ENCODE peak calls at places on chromosomes 1 and 21, in seven cellular contexts. W, R, H, Q, J, Y and G are unnamed samples.

GRCh38 chr1:236836157-236836556 is 41.1 kb downstream of the MTR start:
- DNase-seq in R (no peak), Q (no peak), J (no peak), Y (no peak), W (no peak), H (no peak), G (no peak)

GRCh38 chr1:94304553-94304952 is 67.2 kb upstream of the ARHGAP29 start:
- DNase-seq in J (no peak), R (peak), W (no peak), Q (no peak), H (no peak), Y (no peak), G (no peak)

GRCh38 chr1:115437146-115437639 is 99.1 kb upstream of the NGF start:
- DNase-seq in W (no peak), H (no peak), J (no peak), Q (no peak), Y (no peak), R (no peak), G (no peak)

GRCh38 chr1:43300661-43301094 is at the start of gene TIE1:
- DNase-seq in H (no peak), Y (no peak), R (no peak), W (no peak), Q (no peak), J (no peak), G (no peak)

GRCh38 chr1:77876884-77877283 is 11.5 kb upstream of the NEXN start:
- DNase-seq in J (no peak), Y (no peak), R (peak), W (no peak), H (peak), Q (no peak), G (peak)

GRCh38 chr1:143748906-143749305 is 222.9 kb downstream of the FAM72C start:
- DNase-seq in R (no peak), W (no peak), Q (no peak), H (no peak), Y (no peak), J (no peak), G (no peak)

GRCh38 chr1:180236698-180237509 is 6.8 kb downstream of the LHX4 start:
- DNase-seq in R (no peak), Y (no peak), W (no peak), Q (no peak), H (no peak), J (no peak), G (no peak)

GRCh38 chr21:31564439-31564838 is 95.1 kb upstream of the SOD1 start:
- DNase-seq in R (peak), Q (no peak), W (no peak), H (no peak), J (no peak), Y (no peak), G (no peak)

GRCh38 chr1:234849824-234850223 is 239.8 kb upstream of the IRF2BP2 start:
- DNase-seq in Y (no peak), W (no peak), R (no peak), H (no peak), Q (no peak), J (no peak), G (no peak)

GRCh38 chr1:55215194-55216021 is at the start of gene USP24:
- DNase-seq in Q (peak), H (peak), Y (peak), R (peak), J (no peak), W (peak), G (peak)

GRCh38 chr1:54987830-54988705 is 7.6 kb downstream of the TMEM61 start:
- DNase-seq in R (peak), Q (no peak), J (no peak), Y (no peak), H (peak), W (no peak), G (no peak)

DNA sequence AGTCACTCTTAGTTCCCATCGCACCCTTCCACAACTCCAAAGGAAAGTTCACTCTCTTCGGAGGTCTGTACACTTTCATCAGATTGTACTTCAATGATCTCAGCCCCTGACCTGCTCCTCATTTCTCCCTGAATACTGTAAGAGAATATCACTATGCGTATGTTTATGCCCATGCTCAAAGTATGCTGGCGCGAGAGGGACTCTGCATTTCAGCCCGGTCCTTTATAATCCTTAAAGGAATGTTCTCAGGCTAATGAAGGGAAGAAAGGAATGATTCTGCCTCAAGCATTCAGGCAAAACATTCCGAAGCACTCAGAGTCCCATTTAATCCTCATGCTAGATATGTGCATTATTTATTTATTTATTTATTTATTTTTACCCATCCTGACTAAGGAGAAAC is 76.8 kb downstream of the PLD5 start:
- DNase-seq in Q (no peak), J (no peak), R (no peak), H (no peak), W (no peak), Y (no peak), G (no peak)
- H3K4me3 ChIP-seq in Q (no peak), J (no peak), R (no peak), H (no peak), W (no peak), Y (no peak), G (no peak)

GRCh38 chr1:10911274-10912166 is 100.9 kb upstream of the TARDBP start:
- DNase-seq in H (no peak), J (no peak), R (no peak), Q (no peak), W (no peak), Y (no peak), G (no peak)

GRCh38 chr1:10916311-10916710 is 96.1 kb upstream of the TARDBP start:
- DNase-seq in W (no peak), H (no peak), Q (no peak), Y (no peak), R (no peak), J (no peak), G (no peak)

GRCh38 chr1:10915594-10915993 is 96.9 kb upstream of the TARDBP start:
- DNase-seq in Y (no peak), Q (no peak), R (no peak), J (no peak), H (no peak), W (no peak), G (no peak)

GRCh38 chr1:10912441-10912840 is 100.0 kb upstream of the TARDBP start:
- DNase-seq in W (no peak), Q (no peak), Y (no peak), H (no peak), R (no peak), J (no peak), G (no peak)

DNA sequence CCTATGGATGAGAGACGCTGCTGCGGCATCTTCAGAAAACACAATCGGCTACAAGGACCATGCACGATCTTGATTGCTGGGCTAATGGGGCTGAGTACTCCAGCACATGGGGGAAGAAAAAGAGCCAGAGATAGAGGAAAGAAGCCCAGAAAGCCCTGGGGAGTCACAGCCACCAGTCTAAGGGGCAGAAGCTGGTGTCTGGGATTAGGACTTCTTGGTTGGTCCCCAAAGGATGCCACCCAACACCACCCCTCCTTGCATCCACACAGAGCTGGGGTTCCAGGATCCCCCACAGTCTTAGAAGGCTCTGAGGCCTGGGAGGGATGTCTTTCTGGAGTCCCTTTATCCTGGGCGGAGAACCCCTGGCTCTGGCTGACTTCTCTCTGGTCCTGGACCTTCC is 98.4 kb upstream of the TARDBP start:
- DNase-seq in R (no peak), Y (no peak), Q (no peak), H (no peak), J (no peak), W (no peak), G (no peak)
- H3K4me3 ChIP-seq in R (no peak), Y (no peak), Q (no peak), H (no peak), J (no peak), W (no peak), G (no peak)

DNA sequence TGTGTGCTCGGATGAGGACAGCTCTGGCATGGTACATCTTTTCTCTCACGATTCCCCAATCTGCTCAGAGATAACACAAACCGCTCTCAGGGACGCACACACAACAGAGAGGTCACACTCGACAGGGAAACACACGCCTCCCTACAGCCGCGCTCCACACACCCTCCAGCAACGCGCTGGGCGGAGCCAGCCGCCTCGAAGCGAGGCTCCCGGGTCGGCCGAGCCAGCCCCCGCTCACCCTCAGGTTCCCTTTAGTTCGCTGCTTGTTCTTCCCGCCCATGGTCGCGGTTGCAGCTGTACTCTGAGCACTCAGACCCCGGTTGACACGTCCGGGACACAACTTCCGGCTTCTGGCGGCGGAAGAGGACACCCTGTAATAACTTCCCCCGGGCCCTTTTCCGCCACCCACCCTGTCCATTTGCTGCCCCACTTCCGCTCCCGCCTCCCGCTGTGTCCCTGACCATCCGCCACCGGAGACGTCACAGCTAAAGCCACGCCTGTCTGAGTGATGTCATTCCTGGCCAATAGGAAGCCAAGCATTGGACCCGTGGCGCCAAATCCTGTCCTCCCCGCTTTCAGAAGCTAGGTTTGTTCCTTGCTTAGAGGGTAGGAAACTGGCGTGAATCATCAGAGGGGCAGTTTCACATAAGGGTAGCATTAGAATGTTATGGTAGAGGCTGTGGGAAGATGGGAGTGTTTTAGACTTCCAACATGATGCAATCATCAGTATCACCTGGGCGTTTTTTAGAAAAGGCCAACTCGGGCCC is at the start of gene LTN1:
- DNase-seq in Q (peak), Y (peak), R (peak), W (peak), J (peak), H (peak), G (peak)
- H3K4me3 ChIP-seq in Q (peak), Y (peak), R (peak), W (peak), J (peak), H (peak), G (peak)

GRCh38 chr1:226401407-226402303 is 6.2 kb downstream of the PARP1 start:
- DNase-seq in J (no peak), Y (no peak), R (no peak), Q (no peak), W (no peak), H (no peak), G (no peak)
- H3K4me3 ChIP-seq in J (no peak), Y (no peak), R (no peak), Q (no peak), W (no peak), H (no peak), G (no peak)

GRCh38 chr1:29256979-29257804 is 20.9 kb downstream of the PTPRU start:
- DNase-seq in H (no peak), J (no peak), W (peak), Y (no peak), R (peak), Q (no peak), G (peak)
- H3K4me3 ChIP-seq in H (no peak), J (no peak), W (no peak), Y (no peak), R (no peak), Q (no peak), G (no peak)